ENCODE peak calls at places on chromosomes 4 and X, in four cellular contexts. Y is tibial nerve; V is CD4-positive, alpha-beta T cell; U is upper lobe of right lung. L is an unnamed sample.

GRCh38 chr4:92488496-92488895 is 184.7 kb downstream of the GRID2 start:
- DNase-seq in V (no peak), U (no peak), Y (no peak), L (no peak)

GRCh38 chrX:3577551-3577950 is 135.9 kb downstream of the PRKX start:
- DNase-seq in U (no peak), Y (no peak), V (no peak), L (no peak)

GRCh38 chrX:24646745-24647182 is 383 bp downstream of the PCYT1B start:
- DNase-seq in U (no peak), Y (no peak), V (no peak), L (no peak)

GRCh38 chrX:46994096-46994495 is 81.9 kb downstream of the JADE3 start:
- DNase-seq in U (no peak), V (no peak), Y (no peak), L (no peak)

GRCh38 chrX:133555796-133556458 is 140.6 kb upstream of the GPC4 start:
- DNase-seq in Y (no peak), V (no peak), U (no peak), L (no peak)

GRCh38 chrX:22037911-22038537 is 5.9 kb downstream of the PHEX start:
- DNase-seq in U (no peak), Y (no peak), V (no peak), L (no peak)

GRCh38 chr4:165403667-165404066 is 24.9 kb downstream of the CPE start:
- DNase-seq in Y (no peak), U (no peak), V (no peak), L (no peak)

GRCh38 chrX:49876750-49877149 is 2.5 kb upstream of the USP27X start:
- DNase-seq in V (no peak), Y (no peak), U (no peak), L (no peak)

GRCh38 chr4:41111796-41112195 is 102.5 kb downstream of the APBB2 start:
- DNase-seq in V (no peak), Y (no peak), U (no peak), L (no peak)

GRCh38 chrX:65668362-65669310 is 1.2 kb downstream of the MSN start:
- DNase-seq in V (peak; percentile 23), Y (peak; percentile 31), U (peak; percentile 76), L (peak; percentile 90)

GRCh38 chrX:45518552-45518951 is 317.9 kb upstream of the DIPK2B start:
- DNase-seq in U (no peak), Y (no peak), V (no peak), L (no peak)

GRCh38 chr4:105666693-105667092 is 41.8 kb downstream of the INTS12 start:
- DNase-seq in Y (no peak), V (no peak), U (no peak), L (no peak)

GRCh38 chr4:86990510-86990909 is 55.7 kb downstream of the AFF1 start:
- DNase-seq in U (no peak), V (no peak), Y (no peak), L (no peak)

GRCh38 chr4:56689231-56689630 is 8.1 kb upstream of the HOPX start:
- DNase-seq in U (no peak), Y (no peak), V (no peak), L (no peak)

GRCh38 chr4:126850286-126850685 is 782.5 kb upstream of the INTU start:
- DNase-seq in U (no peak), Y (no peak), V (no peak), L (no peak)

GRCh38 chr4:7659429-7660175 is 224.9 kb upstream of the PSAPL1 start:
- DNase-seq in V (no peak), U (no peak), Y (no peak), L (no peak)

GRCh38 chr4:15504041-15504440 is 34.4 kb downstream of the CC2D2A start:
- DNase-seq in V (no peak), U (no peak), Y (no peak), L (no peak)

GRCh38 chr4:109873791-109874514 is 26.0 kb downstream of the LRIT3 start:
- DNase-seq in V (no peak), U (no peak), Y (no peak), L (no peak)

GRCh38 chr4:15001825-15002658 is at the start of gene CPEB2:
- DNase-seq in U (peak; percentile 98), Y (peak; percentile 93), V (peak; percentile 85), L (peak; percentile 98)

GRCh38 chrX:150199181-150199580 is 163.9 kb upstream of the MAMLD1 start:
- DNase-seq in V (no peak), Y (no peak), U (no peak), L (no peak)

GRCh38 chr4:5956285-5957021 is 61.8 kb downstream of the C4orf50 start:
- DNase-seq in V (no peak), U (peak; percentile 66), Y (no peak), L (no peak)

GRCh38 chr4:119113033-119113655 is 22.5 kb upstream of the MYOZ2 start:
- DNase-seq in V (no peak), U (no peak), Y (no peak), L (no peak)

GRCh38 chr4:167956676-167957075 is 135.7 kb upstream of the ANXA10 start:
- DNase-seq in Y (no peak), U (no peak), V (no peak), L (no peak)

GRCh38 chr4:84632092-84632491 is 49.2 kb downstream of the CDS1 start:
- DNase-seq in U (no peak), V (no peak), Y (no peak), L (no peak)

GRCh38 chr4:46051392-46051791 is 72.5 kb downstream of the GABRG1 start:
- DNase-seq in Y (no peak), U (no peak), V (no peak), L (no peak)

GRCh38 chr4:166594326-166594946 is 639.9 kb downstream of the SPOCK3 start:
- DNase-seq in U (no peak), V (no peak), Y (no peak), L (no peak)

GRCh38 chr4:161564230-161564834 is 599.5 kb downstream of the FSTL5 start:
- DNase-seq in Y (no peak), V (no peak), U (no peak), L (no peak)

GRCh38 chr4:12852338-12853307 is 631.5 kb downstream of the RAB28 start:
- DNase-seq in V (no peak), U (no peak), Y (no peak), L (no peak)

GRCh38 chrX:65750674-65751469 is 83.4 kb downstream of the MSN start:
- DNase-seq in V (peak; percentile 4), U (no peak), Y (no peak), L (no peak)

GRCh38 chr4:154660052-154660451 is 47.6 kb upstream of the FGG start:
- DNase-seq in U (no peak), V (no peak), Y (no peak), L (no peak)

GRCh38 chrX:154481911-154482601 is 3.0 kb upstream of the LAGE3 start:
- DNase-seq in Y (no peak), U (peak; percentile 41), V (no peak), L (no peak)

GRCh38 chrX:154485150-154486051 is 1.0 kb downstream of the UBL4A start:
- DNase-seq in U (no peak), Y (no peak), V (no peak), L (peak; percentile 71)

GRCh38 chrX:154484255-154485149 is 1.9 kb downstream of the UBL4A start:
- DNase-seq in V (no peak), Y (no peak), U (peak; percentile 23), L (peak; percentile 62)

GRCh38 chrX:154482786-154483185 is 3.6 kb downstream of the UBL4A start:
- DNase-seq in U (no peak), Y (no peak), V (no peak), L (no peak)

GRCh38 chrX:154483325-154483724 is 3.1 kb downstream of the UBL4A start:
- DNase-seq in V (no peak), Y (no peak), U (no peak), L (no peak)
- H3K27ac ChIP-seq in V (no peak overlapping the region), Y (no peak overlapping the region), U (no peak overlapping the region), L (no peak overlapping the region)

GRCh38 chrX:15293471-15293870 is 22.0 kb downstream of the ASB11 start:
- DNase-seq in Y (no peak), V (no peak), U (no peak), L (no peak)

GRCh38 chrX:15301924-15302323 is 13.5 kb downstream of the ASB11 start:
- DNase-seq in V (no peak), Y (peak; percentile 20), U (peak; percentile 78), L (peak; percentile 81)

GRCh38 chrX:15298201-15298600 is 17.2 kb downstream of the ASB11 start:
- DNase-seq in V (no peak), U (no peak), Y (no peak), L (no peak)

GRCh38 chrX:15299945-15300851 is 15.2 kb downstream of the ASB11 start:
- DNase-seq in Y (no peak), V (no peak), U (no peak), L (no peak)

GRCh38 chrX:15298780-15299179 is 16.7 kb downstream of the ASB11 start:
- DNase-seq in U (no peak), Y (no peak), V (no peak), L (no peak)
- H3K27ac ChIP-seq in U (peak overlapping the region; percentile 61), Y (no peak overlapping the region), V (no peak overlapping the region), L (no peak overlapping the region)

GRCh38 chr4:94889961-94890360 is 132.2 kb downstream of the BMPR1B start:
- DNase-seq in Y (no peak), V (no peak), U (no peak), L (no peak)
- H3K27ac ChIP-seq in Y (no peak overlapping the region), V (no peak overlapping the region), U (no peak overlapping the region), L (no peak overlapping the region)

GRCh38 chrX:101080326-101080725 is 1.6 kb downstream of the TMEM35A start:
- DNase-seq in Y (no peak), U (no peak), V (no peak), L (no peak)
- H3K27ac ChIP-seq in Y (no peak overlapping the region), U (no peak overlapping the region), V (no peak overlapping the region), L (peak overlapping the region; percentile 79)

DNA sequence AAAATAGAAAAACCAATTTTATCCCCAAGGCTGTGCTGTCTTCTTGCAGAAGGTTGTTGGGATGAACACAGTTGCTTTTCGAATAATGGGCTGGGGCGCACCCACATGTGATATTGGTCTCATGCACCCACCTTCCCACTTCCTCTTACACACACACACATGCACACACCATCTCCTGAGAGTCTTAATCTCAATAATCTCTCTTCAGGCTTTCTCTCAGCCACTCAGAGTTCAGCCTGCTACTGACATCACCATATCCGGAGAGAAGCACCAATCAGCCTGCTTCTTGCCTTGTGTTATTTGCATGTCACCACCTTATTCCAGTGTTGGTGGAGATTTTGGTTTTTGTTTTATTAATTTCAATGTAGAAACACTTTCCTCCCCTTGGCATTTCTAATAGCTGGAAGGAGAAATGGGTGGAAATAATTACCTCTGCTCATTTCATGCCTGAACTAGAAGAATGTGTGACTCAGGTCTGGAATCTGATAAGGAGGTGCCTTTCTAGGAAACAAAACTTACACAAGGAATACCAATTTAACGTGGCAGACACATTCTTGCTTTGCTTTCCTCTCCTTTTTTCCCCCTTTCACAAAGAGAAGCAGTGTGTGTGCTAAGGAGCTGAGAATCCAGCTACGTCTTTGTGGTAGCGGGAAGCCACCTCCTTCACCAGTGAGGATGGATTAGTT is 400.2 kb downstream of the MID1IP1 start:
- DNase-seq in V (no peak), U (no peak), Y (no peak), L (no peak)
- H3K27ac ChIP-seq in V (no peak overlapping the region), U (no peak overlapping the region), Y (no peak overlapping the region), L (no peak overlapping the region)

L was measured in sigmoid colon.